ENCODE peak calls at places on chromosomes 1 and 21, in five cellular contexts. L, Z, X, I and W are unnamed samples.

GRCh38 chr1:10888791-10889627 is 92.6 kb upstream of the CASZ1 start:
- DNase-seq in L (no peak), Z (no peak), X (peak), I (no peak), W (no peak)

GRCh38 chr21:33734326-33734725 is 92.0 kb downstream of the ITSN1 start:
- DNase-seq in L (no peak), Z (no peak), X (no peak), I (peak), W (no peak)

GRCh38 chr1:19639999-19640362 is 4.1 kb upstream of the NBL1 start:
- DNase-seq in L (no peak), Z (no peak), X (no peak), I (no peak), W (no peak)

GRCh38 chr1:8625981-8626898 is 191.2 kb downstream of the RERE start:
- DNase-seq in L (no peak), Z (peak), X (no peak), I (peak), W (no peak)

GRCh38 chr1:10288059-10288615 is 77.8 kb downstream of the KIF1B start:
- DNase-seq in L (no peak), Z (no peak), X (no peak), I (no peak), W (no peak)

GRCh38 chr1:209758360-209758759 is 2.5 kb downstream of the TRAF3IP3 start:
- DNase-seq in L (no peak), Z (no peak), X (no peak), I (no peak), W (no peak)

GRCh38 chr1:233945573-233945972 is 41.1 kb downstream of the SLC35F3 start:
- DNase-seq in L (no peak), Z (no peak), X (no peak), I (no peak), W (no peak)

GRCh38 chr1:202243006-202243405 is 49.4 kb downstream of the LGR6 start:
- DNase-seq in L (no peak), Z (no peak), X (no peak), I (no peak), W (no peak)

GRCh38 chr21:42233067-42233981 is 14.4 kb downstream of the ABCG1 start:
- DNase-seq in L (peak), Z (no peak), X (peak), I (no peak), W (no peak)

GRCh38 chr21:15197696-15198095 is 132.9 kb upstream of the NRIP1 start:
- DNase-seq in L (no peak), Z (no peak), X (no peak), I (no peak), W (no peak)

GRCh38 chr21:45590246-45590725 is 48.0 kb upstream of the SLC19A1 start:
- DNase-seq in L (peak), Z (peak), X (no peak), I (no peak), W (peak)

GRCh38 chr1:2496087-2496622 is 20.1 kb downstream of the PLCH2 start:
- DNase-seq in L (peak), Z (no peak), X (no peak), I (no peak), W (no peak)

GRCh38 chr1:36269408-36269838 is 36.7 kb upstream of the SH3D21 start:
- DNase-seq in L (no peak), Z (no peak), X (no peak), I (no peak), W (no peak)

GRCh38 chr1:193543259-193543658 is 356.8 kb upstream of the B3GALT2 start:
- DNase-seq in L (no peak), Z (peak), X (no peak), I (no peak), W (no peak)

GRCh38 chr1:167665469-167665868 is 35.4 kb downstream of the RCSD1 start:
- DNase-seq in L (no peak), Z (no peak), X (no peak), I (no peak), W (no peak)

GRCh38 chr1:225484657-225485606 is 57.1 kb upstream of the LBR start:
- DNase-seq in L (no peak), Z (no peak), X (no peak), I (no peak), W (no peak)

GRCh38 chr1:206461602-206462455 is 8.4 kb upstream of the IKBKE start:
- DNase-seq in L (peak), Z (peak), X (peak), I (no peak), W (peak)

GRCh38 chr1:26190373-26190987 is at the start of gene CATSPER4:
- DNase-seq in L (no peak), Z (peak), X (peak), I (no peak), W (no peak)

GRCh38 chr1:54377040-54377691 is 29.0 kb downstream of the SSBP3 start:
- DNase-seq in L (no peak), Z (peak), X (no peak), I (no peak), W (no peak)

GRCh38 chr1:200779326-200779725 is 40.6 kb downstream of the CAMSAP2 start:
- DNase-seq in L (no peak), Z (no peak), X (no peak), I (no peak), W (no peak)